ENCODE peak calls at places on chromosome 13, in four cellular contexts. D, Z, B and R are unnamed samples.
A peak's percentile ranks its signal among the peaks of the same experiment; 100 is the strongest.

GRCh38 chr13:50715402-50716146 is 127.9 kb downstream of the DLEU7 start:
- DNase-seq in B (no peak), Z (no peak), D (no peak), R (no peak)

GRCh38 chr13:75123428-75123827 is 358.5 kb downstream of the TBC1D4 start:
- DNase-seq in D (no peak), Z (no peak), B (no peak), R (no peak)

GRCh38 chr13:44040070-44040753 is 160.5 kb downstream of the LACC1 start:
- DNase-seq in D (no peak), Z (peak; percentile 54), B (peak; percentile 73), R (peak; percentile 37)

GRCh38 chr13:62960723-62961122 is 1545.1 kb upstream of the PCDH20 start:
- DNase-seq in D (no peak), Z (no peak), B (no peak), R (no peak)

GRCh38 chr13:39672378-39673132 is 17.1 kb downstream of the COG6 start:
- DNase-seq in Z (no peak), D (no peak), B (peak; percentile 62), R (no peak)

GRCh38 chr13:31859546-31859945 is 120.2 kb downstream of the RXFP2 start:
- DNase-seq in Z (no peak), B (no peak), D (no peak), R (no peak)

GRCh38 chr13:31050486-31051400 is 111.0 kb downstream of the HSPH1 start:
- DNase-seq in B (peak; percentile 40), D (no peak), Z (peak; percentile 57), R (no peak)

GRCh38 chr13:39602277-39602613 is 748 bp downstream of the LHFPL6 start:
- DNase-seq in Z (no peak), D (peak; percentile 73), B (no peak), R (no peak)

GRCh38 chr13:70080030-70080429 is 27.6 kb upstream of the ATXN8OS start:
- DNase-seq in Z (no peak), D (no peak), B (no peak), R (no peak)

GRCh38 chr13:41610426-41610825 is 153.1 kb downstream of the RGCC start:
- DNase-seq in D (no peak), B (no peak), Z (peak; percentile 97), R (peak; percentile 93)

GRCh38 chr13:42747399-42747873 is 33.9 kb upstream of the FAM216B start:
- DNase-seq in B (peak; percentile 100), Z (peak; percentile 99), D (no peak), R (peak; percentile 96)

GRCh38 chr13:30881191-30881651 is 24.9 kb upstream of the MEDAG start:
- DNase-seq in D (no peak), Z (no peak), B (no peak), R (peak; percentile 79)

GRCh38 chr13:110129539-110130186 is 177.3 kb downstream of the COL4A1 start:
- DNase-seq in D (no peak), Z (no peak), B (no peak), R (no peak)

GRCh38 chr13:111964411-111965035 is 102.4 kb upstream of the SOX1 start:
- DNase-seq in Z (no peak), D (no peak), B (no peak), R (no peak)

GRCh38 chr13:113969973-113970611 is 3.8 kb downstream of the C13orf46 start:
- DNase-seq in Z (no peak), B (no peak), D (no peak), R (no peak)

GRCh38 chr13:40338217-40338616 is 328.2 kb downstream of the FOXO1 start:
- DNase-seq in D (no peak), B (no peak), Z (no peak), R (no peak)

GRCh38 chr13:58318495-58319167 is 687.1 kb downstream of the PCDH17 start:
- DNase-seq in B (no peak), D (no peak), Z (no peak), R (no peak)

GRCh38 chr13:109628251-109628699 is 158.1 kb downstream of the IRS2 start:
- DNase-seq in D (no peak), Z (peak; percentile 61), B (peak; percentile 24), R (peak; percentile 84)

GRCh38 chr13:30375436-30375835 is 46.9 kb upstream of the UBE2L5 start:
- DNase-seq in Z (no peak), D (peak; percentile 49), B (no peak), R (no peak)

GRCh38 chr13:89969996-89970709 is 1377.3 kb upstream of the MIR17HG start:
- DNase-seq in Z (no peak), B (peak; percentile 53), D (no peak), R (peak; percentile 56)

GRCh38 chr13:41563501-41564001 is 106.2 kb downstream of the RGCC start:
- DNase-seq in Z (peak; percentile 50), B (peak; percentile 78), D (no peak), R (peak; percentile 92)

GRCh38 chr13:75715598-75716523 is 79.7 kb downstream of the LMO7 start:
- DNase-seq in D (no peak), B (peak; percentile 35), Z (no peak), R (no peak)

GRCh38 chr13:43058318-43058674 is 34.9 kb downstream of the DNAJC15 start:
- DNase-seq in Z (peak; percentile 62), B (peak; percentile 48), D (no peak), R (peak; percentile 59)

GRCh38 chr13:21399741-21400140 is 59.4 kb downstream of the ZDHHC20 start:
- DNase-seq in D (no peak), Z (peak; percentile 18), B (peak; percentile 10), R (peak; percentile 8)

GRCh38 chr13:43767351-43767901 is 19.3 kb downstream of the ENOX1 start:
- DNase-seq in Z (no peak), D (no peak), B (peak; percentile 10), R (no peak)

GRCh38 chr13:37640499-37640898 is 41.9 kb upstream of the POSTN start:
- DNase-seq in B (peak; percentile 75), D (peak; percentile 18), Z (peak; percentile 86), R (peak; percentile 59)

GRCh38 chr13:93915269-93915809 is 564.1 kb downstream of the DCT start:
- DNase-seq in B (peak; percentile 32), D (no peak), Z (peak; percentile 75), R (peak; percentile 49)
- H3K4me2 ChIP-seq in B (no peak overlapping the region), D (no peak overlapping the region), Z (peak overlapping the region; percentile 9), R (no peak overlapping the region)

GRCh38 chr13:19158006-19158405 is 23.6 kb downstream of the TUBA3C start:
- DNase-seq in Z (no peak), B (no peak), D (no peak), R (no peak)
- H3K9me3 ChIP-seq in Z (peaks cover 73% of the 10 kb centered on the region), B (peaks cover 4% of the 10 kb centered on the region), D (no peaks in the 10 kb centered on the region), R (peaks cover 41% of the 10 kb centered on the region)

GRCh38 chr13:33349996-33350826 is 64.7 kb upstream of the STARD13 start:
- DNase-seq in D (no peak), Z (peak; percentile 39), B (peak; percentile 66), R (peak; percentile 22)
- H3K4me3 ChIP-seq in D (no peak overlapping the region), Z (peak overlapping the region; percentile 97), B (peak overlapping the region; percentile 83), R (peak overlapping the region; percentile 88)

DNA sequence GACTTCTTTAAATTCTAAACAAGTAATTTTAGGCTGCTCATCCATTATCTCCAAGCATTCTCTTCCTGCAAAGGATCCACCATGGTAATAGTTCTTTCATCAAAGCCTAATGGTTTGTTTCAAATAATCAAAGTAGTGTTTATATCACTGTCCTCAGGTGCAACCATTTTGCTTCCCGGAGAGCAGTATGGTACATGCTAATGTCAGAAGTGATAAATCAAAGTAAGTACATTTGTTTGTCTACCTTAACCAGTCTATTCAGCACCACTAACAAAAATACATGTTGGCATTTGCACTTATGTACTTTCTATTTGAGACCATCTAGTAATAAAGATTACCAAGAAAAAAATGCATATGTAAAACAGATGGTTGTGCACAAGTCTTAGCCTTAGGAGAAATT is 37.5 kb downstream of the DACH1 start:
- DNase-seq in D (no peak), Z (no peak), B (no peak), R (no peak)
- H3K4me2 ChIP-seq in D (no peak overlapping the region), Z (no peak overlapping the region), B (no peak overlapping the region), R (no peak overlapping the region)

DNA sequence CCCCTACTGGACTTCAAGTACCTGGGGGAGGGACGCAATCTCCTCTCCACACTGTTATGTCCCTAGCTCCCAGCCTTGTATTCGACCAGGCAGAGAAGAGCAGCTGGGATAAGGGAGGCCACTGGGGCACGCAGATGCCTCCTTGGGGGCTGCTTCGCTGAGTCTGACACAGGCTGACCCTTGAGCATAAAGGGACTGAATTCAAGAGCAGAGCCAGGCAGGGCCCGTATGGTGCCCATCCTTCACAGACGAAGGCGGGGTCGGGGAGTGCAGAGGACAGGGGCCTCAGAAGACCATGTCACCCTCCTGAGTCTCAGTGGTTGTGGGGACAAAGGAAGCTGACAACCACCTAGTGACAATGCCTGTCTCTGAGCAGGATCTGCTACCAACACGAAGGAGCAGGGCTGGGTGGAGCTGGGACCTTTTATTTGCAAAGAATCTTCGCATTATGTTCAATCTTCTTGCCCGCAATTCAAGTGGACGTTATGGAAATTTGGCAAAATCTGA is 124.6 kb downstream of the TUBA3C start:
- DNase-seq in D (no peak), Z (no peak), B (no peak), R (no peak)
- H3K9me3 ChIP-seq in D (no peaks in the 10 kb centered on the region), Z (peaks cover 69% of the 10 kb centered on the region), B (peaks cover 6% of the 10 kb centered on the region), R (peaks cover 43% of the 10 kb centered on the region)

GRCh38 chr13:104181526-104182231 is 1115.5 kb upstream of the SLC10A2 start:
- DNase-seq in D (no peak), Z (no peak), B (no peak), R (no peak)
- H3K4me3 ChIP-seq in D (no peak overlapping the region), Z (no peak overlapping the region), B (no peak overlapping the region), R (no peak overlapping the region)

GRCh38 chr13:23372264-23372905 is 61.1 kb downstream of the SACS start:
- DNase-seq in Z (peak; percentile 87), B (no peak), D (no peak), R (peak; percentile 76)
- H3K4me2 ChIP-seq in Z (peak overlapping the region; percentile 95), B (no peak overlapping the region), D (peak overlapping the region; percentile 24), R (peak overlapping the region; percentile 89)

GRCh38 chr13:47546963-47547345 is 454.1 kb downstream of the SUCLA2 start:
- DNase-seq in Z (no peak), D (no peak), B (peak; percentile 66), R (no peak)
- H3K9me3 ChIP-seq in Z (no peaks in the 10 kb centered on the region), D (no peaks in the 10 kb centered on the region), B (no peaks in the 10 kb centered on the region), R (no peaks in the 10 kb centered on the region)